ENCODE peak calls at places on chromosomes 1 and 21, in eight cellular contexts. V is WTC11, H is mesothelial cell of epicardium, Y is cardiac muscle cell, X is epithelial cell of esophagus, Z is upper lobe of right lung, U is PC-9, O is tibial artery. I is an unnamed sample.

GRCh38 chr1:78003070-78003751 is 1.5 kb upstream of the DNAJB4 start:
- DNase-seq in X (no peak), Z (no peak), V (no peak), O (no peak), H (no peak), U (no peak), Y (no peak), I (no peak)

GRCh38 chr21:28605138-28605537 is 387.5 kb downstream of the LTN1 start:
- DNase-seq in H (no peak), Y (peak; percentile 2), U (no peak), V (no peak), Z (no peak), O (no peak), X (no peak), I (no peak)

GRCh38 chr1:30706528-30706927 is 16.9 kb downstream of the MATN1 start:
- DNase-seq in Y (peak; percentile 66), V (no peak), H (no peak), U (no peak), O (peak; percentile 80), Z (peak; percentile 84), X (peak; percentile 39), I (no peak)

GRCh38 chr21:45336870-45337269 is 49.2 kb upstream of the POFUT2 start:
- DNase-seq in Y (no peak), V (no peak), X (no peak), O (peak; percentile 92), U (no peak), Z (peak; percentile 48), H (no peak), I (no peak)

GRCh38 chr1:30638086-30638485 is 85.3 kb downstream of the MATN1 start:
- DNase-seq in O (no peak), X (no peak), Y (no peak), Z (peak; percentile 6), U (no peak), H (no peak), V (no peak), I (no peak)

GRCh38 chr1:2050482-2050792 is 226 bp downstream of the PRKCZ start:
- DNase-seq in V (peak; percentile 43), Z (no peak), O (no peak), X (peak; percentile 66), Y (no peak), H (no peak), U (no peak), I (no peak)

GRCh38 chr1:48223372-48224081 is 1.0 kb downstream of the SLC5A9 start:
- DNase-seq in U (no peak), O (no peak), X (no peak), Y (no peak), V (no peak), Z (no peak), H (no peak), I (no peak)

GRCh38 chr1:190444464-190444863 is 33.2 kb downstream of the BRINP3 start:
- DNase-seq in H (no peak), X (no peak), V (no peak), Z (no peak), Y (no peak), U (no peak), O (no peak), I (no peak)

GRCh38 chr1:51512611-51513010 is 6.5 kb downstream of the EPS15 start:
- DNase-seq in U (no peak), Y (no peak), H (no peak), X (no peak), V (no peak), Z (no peak), O (no peak), I (no peak)

GRCh38 chr1:199808110-199808870 is 219.2 kb upstream of the NR5A2 start:
- DNase-seq in V (no peak), Z (no peak), X (peak; percentile 50), H (no peak), Y (no peak), U (peak; percentile 59), O (no peak), I (no peak)

GRCh38 chr21:17554619-17555472 is 42.0 kb downstream of the CXADR start:
- DNase-seq in U (no peak), X (peak; percentile 14), H (no peak), Y (peak; percentile 42), Z (no peak), V (no peak), O (no peak), I (no peak)
- TF ChIP-seq CTCF in U (peak; percentile 53), X (peak; percentile 40), H (no peak), Y (peak; percentile 21), Z (peak; percentile 36), V (no peak), O (no peak), I (no peak)

DNA sequence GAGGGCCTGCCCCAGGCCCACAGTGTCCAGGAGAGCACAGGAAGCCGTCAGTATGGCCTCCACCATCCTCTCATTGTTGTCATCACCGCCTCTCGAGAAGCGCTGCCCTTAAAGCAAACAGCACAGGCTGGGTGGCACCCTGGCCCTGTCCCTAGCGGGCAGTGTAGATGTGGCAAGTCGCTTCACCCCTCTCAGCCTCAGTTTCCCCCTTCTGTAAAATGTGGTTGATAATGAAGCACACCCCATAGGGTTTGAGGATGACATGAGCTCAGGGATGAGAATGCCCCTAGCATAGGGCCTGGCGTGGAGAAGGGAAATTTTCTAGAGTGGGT is 13.4 kb downstream of the PLA2G2F start:
- DNase-seq in O (no peak), H (no peak), Z (no peak), V (no peak), U (no peak), Y (no peak), X (no peak), I (no peak)
- TF ChIP-seq CTCF in O (no peak), H (peak; percentile 49), Z (no peak), V (no peak), U (peak; percentile 36), Y (peak; percentile 24), X (no peak), I (peak; percentile 46)

GRCh38 chr1:53450225-53450624 is 9.0 kb upstream of the DMRTB1 start:
- DNase-seq in V (peak; percentile 44), U (no peak), Y (no peak), H (no peak), Z (no peak), X (no peak), O (no peak), I (peak; percentile 51)
- TF ChIP-seq CTCF in V (peak; percentile 53), U (peak; percentile 35), Y (peak; percentile 43), H (no peak), Z (peak; percentile 22), X (peak; percentile 13), O (no peak), I (peak; percentile 40)

DNA sequence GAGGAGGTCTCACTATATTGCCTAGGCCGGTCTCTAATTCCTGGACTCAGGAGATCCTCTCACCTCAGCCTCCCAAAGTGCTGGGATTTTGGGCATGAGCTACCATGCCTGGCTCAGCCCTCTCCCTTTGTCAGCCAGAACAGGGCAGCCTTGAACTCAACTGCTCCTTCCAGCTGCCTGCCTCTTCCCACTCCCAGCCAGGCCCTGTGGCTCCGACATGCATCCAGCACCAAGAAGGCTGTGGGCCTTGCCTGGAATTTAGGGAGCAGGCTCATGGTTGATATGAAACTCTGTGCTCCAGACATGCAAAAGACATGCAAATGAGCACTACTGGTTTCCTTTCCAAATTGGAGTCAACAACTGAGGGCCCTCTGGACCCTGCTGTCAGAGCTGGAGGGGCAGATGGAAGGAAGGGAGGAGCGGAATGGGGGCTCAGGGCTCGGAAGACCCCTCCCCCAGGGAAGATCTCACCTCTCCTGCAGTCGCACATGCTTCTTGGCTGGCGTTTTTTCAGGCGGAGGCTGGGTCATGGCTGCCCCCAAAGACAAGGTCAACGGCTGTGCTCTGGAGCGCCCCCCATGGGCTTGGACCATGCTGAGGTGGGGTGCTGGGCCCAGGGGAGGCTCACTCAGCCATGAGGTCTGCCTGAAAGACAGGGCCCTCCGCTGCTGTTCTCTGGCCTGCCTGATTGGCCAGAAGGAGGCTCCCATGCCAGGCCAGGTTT is 1.4 kb downstream of the PTPN7 start:
- DNase-seq in Z (peak; percentile 59), H (no peak), U (no peak), X (no peak), Y (no peak), V (no peak), O (no peak), I (no peak)
- TF ChIP-seq CTCF in Z (no peak), H (no peak), U (no peak), X (no peak), Y (no peak), V (no peak), O (no peak), I (no peak)

GRCh38 chr1:235330918-235331285 is 2.5 kb downstream of the GGPS1 start:
- DNase-seq in H (no peak), O (no peak), Y (no peak), U (no peak), X (no peak), V (no peak), Z (no peak), I (no peak)

GRCh38 chr1:235326719-235327558 is 1.0 kb downstream of the ARID4B start:
- DNase-seq in U (peak; percentile 18), Z (peak; percentile 74), O (peak; percentile 72), H (peak; percentile 52), Y (peak; percentile 72), X (peak; percentile 56), V (peak; percentile 40), I (peak; percentile 68)

GRCh38 chr1:235327559-235328270 is at the start of gene ARID4B:
- DNase-seq in U (peak; percentile 13), O (no peak), X (no peak), H (peak; percentile 76), Z (peak; percentile 90), Y (no peak), V (peak; percentile 68), I (peak; percentile 81)

GRCh38 chr1:235329139-235329808 is 904 bp downstream of the GGPS1 start:
- DNase-seq in U (no peak), O (no peak), Z (no peak), X (peak; percentile 48), V (peak; percentile 21), Y (peak; percentile 55), H (peak; percentile 39), I (peak; percentile 35)

GRCh38 chr1:235328271-235329138 is at the start of gene GGPS1:
- DNase-seq in X (peak; percentile 100), Y (peak; percentile 99), U (peak; percentile 97), H (peak; percentile 98), Z (peak; percentile 99), V (peak; percentile 96), O (peak; percentile 99), I (peak; percentile 97)
- TF ChIP-seq CTCF in X (no peak), Y (no peak), U (no peak), H (no peak), Z (peak; percentile 25), V (no peak), O (no peak), I (no peak)

GRCh38 chr21:33305344-33305671 is 19.5 kb upstream of the IFNAR1 start:
- DNase-seq in U (no peak), V (no peak), O (peak; percentile 19), Y (no peak), H (no peak), Z (no peak), X (no peak), I (no peak)
- TF ChIP-seq CTCF in U (no peak), V (no peak), O (no peak), Y (no peak), H (no peak), Z (no peak), X (no peak), I (no peak)